ENCODE peak calls at places on chromosomes 11 and 22, in seven cellular contexts. One of them, this sample, is unnamed.

GRCh38 chr11:131932584-131933360 is 562.4 kb downstream of the NTM start:
- DNase-seq in heart right ventricle: peak
- DNase-seq in dorsolateral prefrontal cortex: no peak
- DNase-seq in heart left ventricle: peak
- DNase-seq in IMR-90: no peak
- DNase-seq in A549: no peak
- DNase-seq in RWPE1: no peak
- DNase-seq in this sample: no peak

GRCh38 chr11:64924910-64925284 is 408 bp downstream of the PPP2R5B start:
- DNase-seq in heart right ventricle: no peak
- DNase-seq in A549: peak
- DNase-seq in RWPE1: peak
- DNase-seq in IMR-90: no peak
- DNase-seq in dorsolateral prefrontal cortex: no peak
- DNase-seq in heart left ventricle: no peak
- DNase-seq in this sample: no peak

GRCh38 chr11:116984186-116984585 is 114.0 kb downstream of the SIK3 start:
- DNase-seq in A549: no peak
- DNase-seq in RWPE1: no peak
- DNase-seq in heart right ventricle: no peak
- DNase-seq in dorsolateral prefrontal cortex: no peak
- DNase-seq in IMR-90: peak
- DNase-seq in heart left ventricle: no peak
- DNase-seq in this sample: no peak

GRCh38 chr11:62921573-62922188 is 518 bp upstream of the CHRM1 start:
- DNase-seq in heart left ventricle: no peak
- DNase-seq in RWPE1: peak
- DNase-seq in heart right ventricle: no peak
- DNase-seq in A549: no peak
- DNase-seq in dorsolateral prefrontal cortex: no peak
- DNase-seq in IMR-90: peak
- DNase-seq in this sample: peak

GRCh38 chr11:116066777-116067176 is 562.6 kb upstream of the CADM1 start:
- DNase-seq in IMR-90: no peak
- DNase-seq in RWPE1: no peak
- DNase-seq in heart right ventricle: no peak
- DNase-seq in dorsolateral prefrontal cortex: no peak
- DNase-seq in heart left ventricle: no peak
- DNase-seq in A549: no peak
- DNase-seq in this sample: no peak

GRCh38 chr11:35330924-35331323 is 88.4 kb downstream of the SLC1A2 start:
- DNase-seq in heart left ventricle: no peak
- DNase-seq in RWPE1: no peak
- DNase-seq in A549: no peak
- DNase-seq in dorsolateral prefrontal cortex: no peak
- DNase-seq in heart right ventricle: no peak
- DNase-seq in IMR-90: no peak
- DNase-seq in this sample: no peak

GRCh38 chr11:116226731-116227130 is 546.1 kb downstream of the BUD13 start:
- DNase-seq in IMR-90: no peak
- DNase-seq in RWPE1: no peak
- DNase-seq in heart right ventricle: no peak
- DNase-seq in dorsolateral prefrontal cortex: no peak
- DNase-seq in A549: no peak
- DNase-seq in heart left ventricle: no peak
- DNase-seq in this sample: no peak

GRCh38 chr11:59755701-59756495 is 722 bp downstream of the STX3 start:
- DNase-seq in dorsolateral prefrontal cortex: peak
- DNase-seq in heart left ventricle: peak
- DNase-seq in RWPE1: peak
- DNase-seq in IMR-90: peak
- DNase-seq in A549: peak
- DNase-seq in heart right ventricle: peak
- DNase-seq in this sample: peak

GRCh38 chr11:1744137-1744878 is 6.1 kb downstream of the IFITM10 start:
- DNase-seq in dorsolateral prefrontal cortex: no peak
- DNase-seq in heart left ventricle: no peak
- DNase-seq in heart right ventricle: peak
- DNase-seq in A549: no peak
- DNase-seq in RWPE1: no peak
- DNase-seq in IMR-90: no peak
- DNase-seq in this sample: no peak

GRCh38 chr11:108135845-108136599 is 14.7 kb downstream of the ACAT1 start:
- DNase-seq in IMR-90: peak
- DNase-seq in RWPE1: no peak
- DNase-seq in heart left ventricle: no peak
- DNase-seq in A549: no peak
- DNase-seq in dorsolateral prefrontal cortex: no peak
- DNase-seq in heart right ventricle: no peak
- DNase-seq in this sample: peak

DNA sequence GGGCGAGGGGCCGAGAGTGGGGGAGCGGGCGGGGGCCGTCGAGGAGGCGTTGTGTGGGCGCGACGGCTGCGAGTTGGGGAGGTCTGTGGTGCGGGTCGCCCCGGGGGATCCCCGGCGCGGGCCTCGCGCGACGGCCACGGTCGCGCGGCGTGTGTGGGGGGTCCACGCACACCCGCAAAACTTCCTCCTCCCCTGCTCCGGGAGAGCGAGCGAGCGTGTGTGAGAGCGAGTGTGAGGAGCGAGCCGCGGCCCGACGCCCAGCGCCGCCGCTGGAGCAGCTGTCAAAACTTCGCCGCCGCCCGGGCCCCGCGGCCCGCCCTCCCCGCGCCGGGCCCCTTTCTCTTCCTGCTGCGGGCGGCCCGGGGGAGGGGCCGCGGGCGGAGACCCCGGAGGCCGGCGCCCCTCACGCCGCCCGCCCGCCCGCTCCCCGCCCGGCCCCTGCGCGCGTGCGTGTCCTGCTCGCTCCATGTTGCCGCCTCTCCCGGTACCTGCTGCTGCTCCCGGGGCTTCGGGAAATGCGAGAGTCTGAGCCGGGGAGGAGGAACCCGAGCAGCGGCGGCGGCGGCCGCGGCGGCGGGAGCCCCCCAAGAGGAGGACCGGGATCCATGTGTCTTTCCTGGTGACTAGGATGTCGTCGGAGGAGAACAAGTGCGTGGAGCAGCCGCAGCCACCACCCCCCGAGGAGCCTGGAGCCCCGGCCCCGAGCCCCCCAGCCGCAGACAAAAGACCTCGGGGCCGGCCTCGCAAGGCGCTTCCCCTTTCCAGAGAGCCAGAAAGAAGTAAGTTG is 9.0 kb upstream of the CCT8L2 start:
- DNase-seq in A549: no peak
- DNase-seq in heart right ventricle: peak
- DNase-seq in RWPE1: no peak
- DNase-seq in heart left ventricle: peak
- DNase-seq in dorsolateral prefrontal cortex: no peak
- DNase-seq in IMR-90: no peak
- DNase-seq in this sample: no peak
- TF ChIP-seq CTCF in A549: no peak
- TF ChIP-seq CTCF in heart right ventricle: no peak
- TF ChIP-seq CTCF in RWPE1: no peak
- TF ChIP-seq CTCF in heart left ventricle: no peak
- TF ChIP-seq CTCF in dorsolateral prefrontal cortex: no peak
- TF ChIP-seq CTCF in IMR-90: no peak
- TF ChIP-seq CTCF in this sample: no peak

GRCh38 chr22:29702025-29702930 is 17.5 kb upstream of the CABP7 start:
- DNase-seq in IMR-90: peak
- DNase-seq in A549: peak
- DNase-seq in RWPE1: no peak
- DNase-seq in heart left ventricle: no peak
- DNase-seq in heart right ventricle: no peak
- DNase-seq in dorsolateral prefrontal cortex: no peak
- DNase-seq in this sample: no peak
- TF ChIP-seq CTCF in IMR-90: peak
- TF ChIP-seq CTCF in A549: no peak
- TF ChIP-seq CTCF in RWPE1: no peak
- TF ChIP-seq CTCF in heart left ventricle: no peak
- TF ChIP-seq CTCF in heart right ventricle: no peak
- TF ChIP-seq CTCF in dorsolateral prefrontal cortex: no peak
- TF ChIP-seq CTCF in this sample: peak

DNA sequence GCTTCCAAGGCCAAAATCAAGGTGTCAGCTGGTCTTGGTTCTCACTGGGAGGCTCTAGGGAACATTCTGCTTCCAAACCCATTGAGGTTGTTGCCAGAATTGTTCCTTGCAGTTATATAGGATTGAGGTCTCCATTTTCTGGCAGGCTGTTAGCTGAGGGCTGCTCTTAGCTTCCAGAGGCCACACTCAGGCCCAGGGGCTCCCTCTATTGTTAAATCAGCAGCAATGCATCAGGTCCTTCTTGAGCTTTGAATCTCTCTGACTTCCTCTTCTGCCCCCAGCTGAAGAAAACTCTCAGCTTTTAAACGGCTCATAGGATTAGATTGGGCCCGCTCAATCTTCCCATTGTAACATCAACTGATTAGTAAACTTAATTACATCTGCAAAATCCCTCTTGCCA is 39.3 kb upstream of the BSX start:
- DNase-seq in IMR-90: peak
- DNase-seq in heart right ventricle: no peak
- DNase-seq in heart left ventricle: no peak
- DNase-seq in RWPE1: peak
- DNase-seq in dorsolateral prefrontal cortex: no peak
- DNase-seq in A549: peak
- DNase-seq in this sample: peak
- TF ChIP-seq CTCF in IMR-90: peak
- TF ChIP-seq CTCF in heart right ventricle: peak
- TF ChIP-seq CTCF in heart left ventricle: peak
- TF ChIP-seq CTCF in RWPE1: peak
- TF ChIP-seq CTCF in dorsolateral prefrontal cortex: peak
- TF ChIP-seq CTCF in A549: peak
- TF ChIP-seq CTCF in this sample: peak

GRCh38 chr11:126452718-126453117 is 97.2 kb downstream of the ST3GAL4 start:
- DNase-seq in heart left ventricle: no peak
- DNase-seq in RWPE1: no peak
- DNase-seq in heart right ventricle: no peak
- DNase-seq in A549: no peak
- DNase-seq in IMR-90: no peak
- DNase-seq in dorsolateral prefrontal cortex: no peak
- DNase-seq in this sample: no peak
- TF ChIP-seq CTCF in heart left ventricle: no peak
- TF ChIP-seq CTCF in RWPE1: no peak
- TF ChIP-seq CTCF in heart right ventricle: no peak
- TF ChIP-seq CTCF in A549: no peak
- TF ChIP-seq CTCF in IMR-90: no peak
- TF ChIP-seq CTCF in dorsolateral prefrontal cortex: no peak
- TF ChIP-seq CTCF in this sample: no peak

GRCh38 chr11:5233268-5233667 is 1.0 kb downstream of the HBD start:
- DNase-seq in heart left ventricle: no peak
- DNase-seq in heart right ventricle: no peak
- DNase-seq in dorsolateral prefrontal cortex: no peak
- DNase-seq in RWPE1: no peak
- DNase-seq in A549: no peak
- DNase-seq in IMR-90: no peak
- DNase-seq in this sample: no peak

GRCh38 chr11:5235364-5236095 is 1.2 kb upstream of the HBD start:
- DNase-seq in heart left ventricle: no peak
- DNase-seq in heart right ventricle: no peak
- DNase-seq in IMR-90: no peak
- DNase-seq in dorsolateral prefrontal cortex: no peak
- DNase-seq in A549: no peak
- DNase-seq in RWPE1: no peak
- DNase-seq in this sample: no peak

GRCh38 chr11:5234390-5234834 is at the start of gene HBD:
- DNase-seq in heart right ventricle: no peak
- DNase-seq in RWPE1: no peak
- DNase-seq in A549: no peak
- DNase-seq in dorsolateral prefrontal cortex: no peak
- DNase-seq in heart left ventricle: no peak
- DNase-seq in IMR-90: peak
- DNase-seq in this sample: peak

GRCh38 chr11:5229388-5229787 is 2.5 kb upstream of the HBB start:
- DNase-seq in IMR-90: no peak
- DNase-seq in dorsolateral prefrontal cortex: no peak
- DNase-seq in A549: no peak
- DNase-seq in heart left ventricle: no peak
- DNase-seq in heart right ventricle: no peak
- DNase-seq in RWPE1: no peak
- DNase-seq in this sample: no peak

DNA sequence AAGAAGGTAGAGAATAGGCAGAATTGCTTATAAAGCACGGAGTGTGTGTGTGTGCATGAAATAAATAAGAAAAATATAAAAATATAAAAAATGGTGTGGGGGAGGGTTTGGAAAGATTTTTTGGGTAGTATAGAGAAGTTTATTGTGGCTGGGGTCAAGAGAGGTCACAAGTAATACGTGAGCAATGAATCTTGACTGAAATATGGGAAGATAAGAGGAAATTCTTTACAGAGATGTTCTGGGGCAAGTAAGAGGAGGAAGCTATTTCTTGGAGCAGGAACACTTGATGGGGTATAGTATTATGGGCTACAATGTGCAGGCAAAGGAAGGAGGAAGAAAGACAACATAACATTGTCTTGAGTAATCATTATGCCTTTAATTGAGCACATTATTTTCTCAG is 2.1 kb downstream of the HBD start:
- DNase-seq in RWPE1: no peak
- DNase-seq in IMR-90: no peak
- DNase-seq in A549: no peak
- DNase-seq in heart right ventricle: no peak
- DNase-seq in dorsolateral prefrontal cortex: no peak
- DNase-seq in heart left ventricle: no peak
- DNase-seq in this sample: no peak
- TF ChIP-seq CTCF in RWPE1: no peak
- TF ChIP-seq CTCF in IMR-90: no peak
- TF ChIP-seq CTCF in A549: no peak
- TF ChIP-seq CTCF in heart right ventricle: no peak
- TF ChIP-seq CTCF in dorsolateral prefrontal cortex: no peak
- TF ChIP-seq CTCF in heart left ventricle: no peak
- TF ChIP-seq CTCF in this sample: no peak